ENCODE peak calls at places on chromosomes 6 and 20, in six cellular contexts. Z, G, H, M, E and F are unnamed samples.

GRCh38 chr6:107658920-107659879 is 164.9 kb downstream of the SCML4 start:
- DNase-seq in Z (peak), G (no peak), H (peak), M (no peak), E (no peak), F (no peak)

GRCh38 chr20:32224463-32224862 is 16.8 kb downstream of the POFUT1 start:
- DNase-seq in Z (no peak), G (no peak), H (no peak), M (no peak), E (no peak), F (no peak)

GRCh38 chr6:170555305-170555704 is 1.1 kb downstream of the TBP start:
- DNase-seq in Z (no peak), G (no peak), H (no peak), M (no peak), E (no peak), F (no peak)

GRCh38 chr20:25237610-25238318 is 10.1 kb upstream of the PYGB start:
- DNase-seq in Z (peak), G (no peak), H (peak), M (no peak), E (peak), F (no peak)

GRCh38 chr20:574297-574942 is 30.8 kb upstream of the CSNK2A1 start:
- DNase-seq in Z (no peak), G (peak), H (no peak), M (no peak), E (peak), F (peak)

GRCh38 chr6:157323114-157323923 is at the start of gene TMEM242:
- DNase-seq in Z (peak), G (peak), H (peak), M (peak), E (peak), F (peak)

GRCh38 chr6:37204014-37204751 is 34.2 kb downstream of the PIM1 start:
- DNase-seq in Z (peak), G (no peak), H (peak), M (no peak), E (no peak), F (no peak)

GRCh38 chr20:46312075-46312944 is 4.0 kb upstream of the CDH22 start:
- DNase-seq in Z (no peak), G (peak), H (no peak), M (peak), E (peak), F (peak)

GRCh38 chr6:135182120-135182992 is 1.2 kb downstream of the MYB start:
- DNase-seq in Z (no peak), G (peak), H (peak), M (peak), E (peak), F (peak)

GRCh38 chr6:116329156-116329555 is 41.6 kb upstream of the DSE start:
- DNase-seq in Z (peak), G (no peak), H (peak), M (no peak), E (no peak), F (no peak)

GRCh38 chr6:116328528-116328903 is 42.2 kb upstream of the DSE start:
- DNase-seq in Z (peak), G (no peak), H (peak), M (no peak), E (no peak), F (no peak)

GRCh38 chr6:116327803-116328527 is 42.8 kb upstream of the DSE start:
- DNase-seq in Z (peak), G (no peak), H (peak), M (no peak), E (peak), F (no peak)

GRCh38 chr6:116323863-116324262 is 44.1 kb upstream of the TSPYL1 start:
- DNase-seq in Z (no peak), G (no peak), H (no peak), M (no peak), E (no peak), F (no peak)

GRCh38 chr6:116326392-116326717 is 44.4 kb upstream of the DSE start:
- DNase-seq in Z (no peak), G (no peak), H (no peak), M (no peak), E (no peak), F (no peak)
- H2BK15ac ChIP-seq in Z (no peak), G (no peak), H (no peak), M (no peak), E (no peak), F (no peak)

DNA sequence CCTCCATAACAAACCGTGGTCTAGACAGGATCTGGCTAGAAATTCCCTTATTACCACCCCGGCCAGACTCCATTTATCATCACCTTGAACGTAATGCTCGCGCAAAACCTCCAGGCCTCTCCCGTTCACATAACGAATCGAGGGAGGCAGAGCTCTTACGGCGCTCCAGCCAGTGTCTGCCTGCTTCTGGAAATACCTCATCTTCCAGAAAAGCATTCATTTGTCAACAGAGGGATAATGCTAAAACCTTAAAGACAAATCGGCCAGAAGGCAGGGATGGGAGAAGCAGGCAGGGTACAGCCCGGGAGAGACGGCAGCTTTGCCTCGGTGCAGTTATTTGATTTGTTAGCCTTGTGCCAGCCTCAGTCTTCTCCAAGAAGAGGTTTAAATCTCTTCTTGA is 164.8 kb downstream of the CD83 start:
- DNase-seq in Z (no peak), G (peak), H (no peak), M (no peak), E (no peak), F (no peak)
- H2BK15ac ChIP-seq in Z (no peak), G (no peak), H (no peak), M (no peak), E (no peak), F (no peak)

GRCh38 chr6:72974276-72974675 is 251.0 kb downstream of the KHDC1L start:
- DNase-seq in Z (no peak), G (no peak), H (no peak), M (no peak), E (no peak), F (no peak)

GRCh38 chr6:72967329-72967728 is 258.0 kb downstream of the KHDC1L start:
- DNase-seq in Z (no peak), G (no peak), H (no peak), M (no peak), E (no peak), F (no peak)

GRCh38 chr6:72966628-72967280 is 258.5 kb downstream of the KHDC1L start:
- DNase-seq in Z (peak), G (no peak), H (no peak), M (no peak), E (no peak), F (no peak)

GRCh38 chr6:72968704-72969103 is 256.6 kb downstream of the KHDC1L start:
- DNase-seq in Z (peak), G (no peak), H (peak), M (no peak), E (peak), F (no peak)

DNA sequence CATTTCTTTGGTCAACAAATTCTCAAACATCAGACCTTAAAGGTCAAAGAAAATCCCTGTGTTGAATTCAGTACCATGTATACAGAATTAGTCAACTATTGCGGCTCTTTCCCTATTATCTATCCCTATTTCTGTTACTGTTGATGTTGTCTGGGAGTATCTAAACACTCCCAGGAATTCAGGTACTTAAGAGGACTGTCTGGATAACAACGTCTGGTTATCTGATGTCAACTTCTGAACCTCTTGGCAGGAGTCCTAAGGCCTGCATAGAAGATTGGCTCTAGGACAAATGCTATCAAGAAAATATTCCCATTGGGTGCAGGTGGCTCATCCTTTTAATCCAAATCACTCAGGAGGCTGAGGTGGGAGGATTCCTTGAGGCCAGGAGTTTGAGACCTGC is 255.6 kb downstream of the KHDC1L start:
- DNase-seq in Z (no peak), G (no peak), H (no peak), M (no peak), E (peak), F (no peak)
- H2BK15ac ChIP-seq in Z (peak), G (no peak), H (no peak), M (no peak), E (no peak), F (no peak)

DNA sequence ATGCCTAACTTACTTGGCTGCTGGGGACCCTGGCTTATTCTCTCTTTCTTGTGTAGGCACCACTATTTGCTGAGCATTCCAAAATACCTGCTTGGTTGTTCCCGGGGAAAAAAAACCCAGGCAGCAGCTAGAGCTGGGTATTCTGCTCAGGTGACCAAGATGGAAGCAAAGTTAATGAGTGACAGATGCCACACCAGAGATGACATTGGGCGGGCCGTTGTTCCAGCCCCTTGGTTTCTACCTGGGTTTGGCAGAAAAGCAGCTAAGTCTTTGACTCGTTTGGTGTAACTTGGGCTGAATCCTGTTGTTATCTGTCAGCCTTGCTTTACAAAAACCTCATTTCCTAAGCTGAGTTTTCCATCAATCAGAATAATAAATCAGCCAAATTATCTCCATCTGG is 201.9 kb upstream of the GMDS start:
- DNase-seq in Z (no peak), G (no peak), H (no peak), M (no peak), E (no peak), F (no peak)
- H2BK15ac ChIP-seq in Z (no peak), G (no peak), H (no peak), M (no peak), E (no peak), F (no peak)

GRCh38 chr6:34633785-34634184 is 62.8 kb downstream of the ILRUN start:
- DNase-seq in Z (no peak), G (no peak), H (no peak), M (no peak), E (no peak), F (no peak)
- H2BK15ac ChIP-seq in Z (no peak), G (no peak), H (no peak), M (no peak), E (no peak), F (no peak)

GRCh38 chr6:150668882-150669476 is 69.3 kb downstream of the PLEKHG1 start:
- DNase-seq in Z (no peak), G (no peak), H (no peak), M (no peak), E (no peak), F (no peak)

GRCh38 chr6:150662814-150663213 is 63.1 kb downstream of the PLEKHG1 start:
- DNase-seq in Z (no peak), G (no peak), H (no peak), M (no peak), E (no peak), F (no peak)

GRCh38 chr6:150667977-150668716 is 68.5 kb downstream of the PLEKHG1 start:
- DNase-seq in Z (peak), G (no peak), H (peak), M (peak), E (peak), F (no peak)

GRCh38 chr6:150664091-150664490 is 64.4 kb downstream of the PLEKHG1 start:
- DNase-seq in Z (no peak), G (no peak), H (no peak), M (no peak), E (no peak), F (no peak)

DNA sequence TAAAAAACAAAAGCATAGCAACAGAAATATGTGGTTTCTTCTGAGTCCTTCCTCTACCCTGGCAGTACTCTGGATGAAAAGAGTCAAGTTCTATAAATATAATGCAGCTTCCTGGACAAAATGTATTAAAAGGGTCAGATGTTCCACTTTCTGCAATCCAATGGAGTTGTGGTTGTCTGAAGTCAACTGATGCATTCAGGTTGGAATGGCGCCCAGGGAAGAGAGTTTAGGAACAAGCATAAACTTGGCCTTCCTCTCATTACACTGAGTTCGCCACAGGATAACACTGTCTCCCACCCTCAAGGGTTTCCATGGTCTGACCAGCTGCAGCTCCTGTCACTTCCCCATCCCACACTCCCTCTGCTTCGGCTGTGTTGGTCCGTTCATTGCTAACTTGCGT is 66.4 kb downstream of the PLEKHG1 start:
- DNase-seq in Z (no peak), G (no peak), H (peak), M (no peak), E (no peak), F (no peak)
- H2BK15ac ChIP-seq in Z (no peak), G (no peak), H (no peak), M (no peak), E (no peak), F (no peak)

GRCh38 chr20:51985013-51985415 is 182.7 kb upstream of the SALL4 start:
- DNase-seq in Z (peak), G (no peak), H (peak), M (no peak), E (peak), F (no peak)

GRCh38 chr20:51985753-51986152 is 183.4 kb upstream of the SALL4 start:
- DNase-seq in Z (no peak), G (no peak), H (no peak), M (no peak), E (no peak), F (peak)

GRCh38 chr20:51979226-51979625 is 176.9 kb upstream of the SALL4 start:
- DNase-seq in Z (no peak), G (no peak), H (no peak), M (no peak), E (no peak), F (no peak)

GRCh38 chr20:51978081-51978501 is 175.8 kb upstream of the SALL4 start:
- DNase-seq in Z (no peak), G (no peak), H (no peak), M (no peak), E (no peak), F (no peak)

GRCh38 chr20:51980277-51980676 is 178.0 kb upstream of the SALL4 start:
- DNase-seq in Z (no peak), G (no peak), H (no peak), M (no peak), E (no peak), F (no peak)
- H2BK15ac ChIP-seq in Z (no peak), G (no peak), H (no peak), M (no peak), E (no peak), F (no peak)

DNA sequence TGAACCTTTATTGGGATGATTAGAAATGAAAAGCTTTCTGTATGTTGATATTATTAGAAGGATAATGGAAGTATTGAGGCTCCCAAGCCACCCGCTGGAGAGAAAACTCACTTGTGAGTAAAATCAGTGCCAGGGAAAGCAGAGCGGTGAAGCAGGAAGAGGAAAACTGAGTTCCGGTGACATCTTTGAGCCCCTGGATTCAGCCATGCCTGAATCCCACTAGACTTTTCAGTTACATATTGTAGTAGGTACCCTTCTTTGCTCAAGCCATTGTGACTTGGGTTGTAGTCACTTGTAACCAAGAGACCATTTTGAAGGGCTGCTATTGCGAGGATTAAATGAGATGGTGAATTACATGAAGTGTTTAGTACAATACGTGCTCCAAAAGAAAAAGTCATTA is 42.7 kb upstream of the ARFGEF2 start:
- DNase-seq in Z (no peak), G (no peak), H (no peak), M (no peak), E (no peak), F (no peak)
- H2BK15ac ChIP-seq in Z (no peak), G (no peak), H (no peak), M (no peak), E (no peak), F (no peak)

DNA sequence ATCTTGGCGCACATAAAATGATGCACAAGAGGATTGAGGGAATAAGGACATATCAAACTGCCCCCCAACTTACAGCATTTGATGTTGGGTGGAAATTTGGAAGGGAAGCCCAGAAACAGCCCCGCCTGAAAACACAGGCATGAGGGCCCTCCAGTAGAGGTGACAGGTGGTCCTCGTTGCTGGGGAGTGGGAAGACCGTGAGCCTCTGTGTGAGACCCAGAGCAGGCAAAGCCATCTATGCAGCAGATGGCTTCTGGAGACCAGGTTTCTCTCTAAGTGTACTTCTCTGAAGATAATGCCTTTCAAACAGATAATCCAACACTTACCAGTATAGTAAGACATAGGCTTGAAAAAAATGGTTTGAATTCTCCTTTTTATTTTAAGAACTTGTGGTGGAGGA is 132.2 kb upstream of the INSM1 start:
- DNase-seq in Z (no peak), G (no peak), H (no peak), M (no peak), E (no peak), F (no peak)
- H2BK15ac ChIP-seq in Z (no peak), G (no peak), H (no peak), M (no peak), E (no peak), F (no peak)

GRCh38 chr20:12649234-12649633 is 359.5 kb upstream of the SPTLC3 start:
- DNase-seq in Z (no peak), G (no peak), H (no peak), M (no peak), E (no peak), F (no peak)
- H2BK15ac ChIP-seq in Z (no peak), G (no peak), H (no peak), M (no peak), E (no peak), F (no peak)